ENCODE peak calls at places on chromosomes 7 and 10, in four cellular contexts. G is astrocyte of the cerebellum, A is upper lobe of left lung, Z is BJ. R is an unnamed sample.

GRCh38 chr10:108567899-108568752 is 1355.2 kb downstream of the XPNPEP1 start:
- DNase-seq in Z (no peak), G (no peak), A (no peak), R (no peak)

GRCh38 chr7:108094933-108095710 is 35.0 kb downstream of the LAMB4 start:
- DNase-seq in Z (peak), G (peak), A (peak), R (no peak)

GRCh38 chr7:67823345-67823744 is 826.7 kb downstream of the TYW1 start:
- DNase-seq in G (no peak), A (no peak), Z (no peak), R (no peak)

GRCh38 chr7:72492446-72492845 is 80.3 kb upstream of the CALN1 start:
- DNase-seq in Z (no peak), G (no peak), A (no peak), R (no peak)

GRCh38 chr10:47090903-47091302 is 179.7 kb downstream of the PTPN20 start:
- DNase-seq in G (peak), A (no peak), Z (no peak), R (no peak)

GRCh38 chr7:51785171-51785570 is 468.6 kb upstream of the COBL start:
- DNase-seq in Z (no peak), G (no peak), A (no peak), R (no peak)

GRCh38 chr7:135481600-135481979 is 28.3 kb downstream of the CNOT4 start:
- DNase-seq in G (no peak), Z (no peak), A (no peak), R (no peak)

GRCh38 chr10:51733061-51733460 is 33.7 kb upstream of the CSTF2T start:
- DNase-seq in Z (no peak), A (no peak), G (no peak), R (no peak)

GRCh38 chr7:138867744-138868143 is 69.7 kb upstream of the ATP6V0A4 start:
- DNase-seq in G (no peak), Z (no peak), A (no peak), R (no peak)

GRCh38 chr10:132886211-132887099 is 55.9 kb downstream of the CFAP46 start:
- DNase-seq in A (peak), Z (no peak), G (no peak), R (no peak)
- TF ChIP-seq CTCF in A (no peak), Z (no peak), G (peak), R (no peak)

GRCh38 chr10:104638861-104639594 is 2.1 kb upstream of the SORCS3 start:
- DNase-seq in G (no peak), Z (no peak), A (no peak), R (no peak)
- TF ChIP-seq CTCF in G (peak), Z (peak), A (peak), R (no peak)

GRCh38 chr10:77687621-77688020 is 50.0 kb upstream of the KCNMA1 start:
- DNase-seq in A (no peak), Z (no peak), G (no peak), R (no peak)
- TF ChIP-seq CTCF in A (no peak), Z (no peak), G (no peak), R (no peak)

GRCh38 chr7:129212596-129212995 is 12.2 kb upstream of the AHCYL2 start:
- DNase-seq in G (no peak), A (no peak), Z (no peak), R (no peak)

GRCh38 chr7:129210256-129210988 is 14.4 kb upstream of the AHCYL2 start:
- DNase-seq in G (no peak), A (peak), Z (no peak), R (peak)

GRCh38 chr7:129212126-129212525 is 12.7 kb upstream of the AHCYL2 start:
- DNase-seq in Z (no peak), A (no peak), G (no peak), R (no peak)

GRCh38 chr7:129210989-129211312 is 13.9 kb upstream of the AHCYL2 start:
- DNase-seq in G (no peak), Z (no peak), A (no peak), R (no peak)

DNA sequence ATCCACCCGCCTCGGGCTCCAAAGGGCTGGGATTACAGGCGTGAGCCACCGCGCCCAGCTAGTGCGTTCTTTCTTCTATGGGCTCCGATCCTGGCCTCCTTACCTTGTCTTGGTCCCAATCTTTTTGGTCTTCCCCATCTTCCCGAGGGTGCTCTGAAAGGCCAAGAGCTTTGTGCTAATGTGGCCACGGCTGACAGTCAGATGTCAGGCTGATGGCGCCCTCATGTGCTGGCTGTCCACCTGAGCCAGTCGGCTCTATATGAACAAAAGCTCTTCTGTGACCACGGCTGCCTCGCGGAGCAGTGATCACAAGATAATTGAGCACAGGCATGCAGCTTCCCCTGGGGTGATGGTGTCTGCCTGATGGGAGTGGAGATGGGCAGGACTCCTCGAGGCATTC is 11.0 kb upstream of the AHCYL2 start:
- DNase-seq in Z (no peak), A (no peak), G (no peak), R (peak)
- TF ChIP-seq CTCF in Z (no peak), A (no peak), G (no peak), R (peak)

GRCh38 chr7:15007507-15007906 is 105.0 kb upstream of the DGKB start:
- DNase-seq in G (no peak), A (no peak), Z (no peak), R (no peak)
- TF ChIP-seq CTCF in G (peak), A (no peak), Z (peak), R (no peak)

DNA sequence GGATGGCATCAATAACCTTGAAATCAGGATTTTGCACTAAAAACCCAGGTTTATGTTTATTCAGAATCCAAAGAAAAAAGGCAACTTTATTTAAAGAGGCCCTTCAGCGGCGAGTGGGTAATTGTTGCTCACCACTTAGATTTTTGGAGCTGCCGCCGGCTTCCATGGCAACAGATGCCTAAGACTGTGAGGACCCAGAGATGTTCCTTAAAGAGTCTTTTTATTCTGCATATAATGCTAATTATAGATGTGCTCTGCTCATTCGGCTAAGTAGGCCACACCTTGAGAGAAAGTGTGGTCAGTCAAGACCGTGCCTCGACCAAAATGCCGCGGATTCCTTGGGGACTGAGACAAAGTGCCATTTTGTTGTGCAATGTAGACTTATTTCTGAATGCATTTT is 21.6 kb upstream of the MGMT start:
- DNase-seq in Z (no peak), A (no peak), G (no peak), R (no peak)
- TF ChIP-seq CTCF in Z (no peak), A (no peak), G (no peak), R (no peak)

GRCh38 chr7:4633012-4633411 is 49.1 kb upstream of the FOXK1 start:
- DNase-seq in G (no peak), Z (no peak), A (no peak), R (no peak)
- TF ChIP-seq CTCF in G (no peak), Z (no peak), A (no peak), R (no peak)

R was measured in GM10248.